ENCODE peak calls at places on chromosomes 12 and 14, in nine cellular contexts. F is tibial nerve; C is NCI-H345; B is EH; T is ELF-1; I is EL; M is stimulated activated naive CD4-positive, alpha-beta T cell; N is MG63; K is activated T-helper 1 cell treated with anti-CD3 and anti-CD28 coated beads, Interleukin-2, amount 50 U/mL, for 16 hours. U is an unnamed sample.

GRCh38 chr12:42921741-42922511 is 332.4 kb upstream of the PRICKLE1 start:
- DNase-seq in M (no peak), B (peak; percentile 46), C (no peak), K (no peak), T (peak; percentile 16), N (no peak), I (peak; percentile 62), F (no peak), U (no peak)

GRCh38 chr14:89256273-89256672 is 160.8 kb downstream of the FOXN3 start:
- DNase-seq in N (no peak), M (no peak), I (no peak), B (no peak), C (no peak), F (no peak), K (no peak), T (no peak), U (no peak)

GRCh38 chr14:69844171-69844570 is 35.0 kb upstream of the SMOC1 start:
- DNase-seq in F (no peak), C (no peak), N (no peak), I (no peak), M (no peak), K (no peak), B (no peak), T (no peak), U (no peak)

GRCh38 chr12:128856035-128856790 is 2.9 kb downstream of the GLT1D1 start:
- DNase-seq in K (no peak), B (no peak), F (no peak), C (no peak), T (peak; percentile 25), M (no peak), N (no peak), I (no peak), U (no peak)

GRCh38 chr14:51093371-51094281 is 1.3 kb downstream of the TRIM9 start:
- DNase-seq in I (peak; percentile 7), N (peak; percentile 3), F (no peak), T (peak; percentile 60), K (no peak), C (peak; percentile 81), M (peak; percentile 16), B (no peak), U (peak; percentile 56)

GRCh38 chr14:60210703-60211102 is 38.3 kb upstream of the PPM1A start:
- DNase-seq in T (no peak), B (no peak), C (no peak), F (no peak), K (no peak), M (no peak), I (no peak), N (no peak), U (no peak)

GRCh38 chr12:7068240-7068993 is 7.9 kb downstream of the C1S start:
- DNase-seq in I (peak; percentile 34), F (no peak), N (no peak), M (no peak), B (peak; percentile 61), K (no peak), T (peak; percentile 6), C (no peak), U (no peak)

GRCh38 chr12:130968611-130969010 is 14.9 kb downstream of the ADGRD1 start:
- DNase-seq in B (no peak), T (no peak), C (no peak), M (no peak), K (no peak), I (no peak), N (no peak), F (no peak), U (peak; percentile 17)

GRCh38 chr12:90098132-90098779 is 389.6 kb upstream of the ATP2B1 start:
- DNase-seq in N (no peak), I (no peak), B (peak; percentile 24), T (no peak), C (no peak), M (no peak), F (no peak), K (no peak), U (no peak)

GRCh38 chr14:34930591-34931069 is 52.2 kb upstream of the SRP54 start:
- DNase-seq in T (no peak), I (no peak), F (no peak), K (no peak), B (no peak), M (peak; percentile 1), N (no peak), C (no peak), U (no peak)

GRCh38 chr12:47930634-47931033 is 25.8 kb upstream of the VDR start:
- DNase-seq in F (no peak), B (no peak), T (no peak), C (no peak), N (no peak), M (no peak), K (no peak), I (no peak), U (no peak)

GRCh38 chr12:26062566-26062965 is 62.3 kb downstream of the BHLHE41 start:
- DNase-seq in T (no peak), K (no peak), F (no peak), M (no peak), B (peak; percentile 76), C (no peak), N (peak; percentile 34), I (peak; percentile 73), U (no peak)

GRCh38 chr12:68886636-68887572 is 46.1 kb downstream of the CPM start:
- DNase-seq in I (no peak), T (no peak), F (no peak), B (no peak), M (no peak), C (no peak), N (no peak), K (no peak), U (no peak)

GRCh38 chr14:93343266-93343665 is 3.7 kb upstream of the COX8C start:
- DNase-seq in M (no peak), N (no peak), F (no peak), B (no peak), T (no peak), C (no peak), K (no peak), I (no peak), U (no peak)

GRCh38 chr12:2336409-2336829 is 283.6 kb downstream of the CACNA1C start:
- DNase-seq in M (no peak), B (peak; percentile 97), N (peak; percentile 85), I (peak; percentile 93), F (peak; percentile 28), K (no peak), C (no peak), T (peak; percentile 51), U (no peak)

GRCh38 chr14:76985540-76986260 is 42.8 kb downstream of the IRF2BPL start:
- DNase-seq in C (no peak), I (peak; percentile 62), F (no peak), K (no peak), M (no peak), N (no peak), T (peak; percentile 34), B (peak; percentile 56), U (no peak)

U was measured in Peyer's patch.